ENCODE peak calls at places on chromosome 12, in five cellular contexts. One of them, this sample, is unnamed.

GRCh38 chr12:104143918-104144317 is 5.9 kb upstream of the NFYB start:
- DNase-seq in dorsolateral prefrontal cortex: no peak
- DNase-seq in fibroblast of lung: no peak
- DNase-seq in mammary epithelial cell: no peak
- DNase-seq in AG04450: no peak
- DNase-seq in this sample: no peak

GRCh38 chr12:32618115-32618514 is 61.0 kb upstream of the DNM1L start:
- DNase-seq in fibroblast of lung: no peak
- DNase-seq in AG04450: no peak
- DNase-seq in mammary epithelial cell: no peak
- DNase-seq in dorsolateral prefrontal cortex: no peak
- DNase-seq in this sample: no peak

GRCh38 chr12:119044094-119044493 is 62.8 kb downstream of the SRRM4 start:
- DNase-seq in mammary epithelial cell: no peak
- DNase-seq in AG04450: no peak
- DNase-seq in fibroblast of lung: no peak
- DNase-seq in dorsolateral prefrontal cortex: no peak
- DNase-seq in this sample: no peak

GRCh38 chr12:51307655-51308593 is 16.1 kb downstream of the BIN2 start:
- DNase-seq in AG04450: peak
- DNase-seq in fibroblast of lung: peak
- DNase-seq in dorsolateral prefrontal cortex: no peak
- DNase-seq in mammary epithelial cell: peak
- DNase-seq in this sample: peak

GRCh38 chr12:116244001-116244400 is 33.5 kb downstream of the MED13L start:
- DNase-seq in fibroblast of lung: peak
- DNase-seq in dorsolateral prefrontal cortex: no peak
- DNase-seq in mammary epithelial cell: peak
- DNase-seq in AG04450: peak
- DNase-seq in this sample: no peak

GRCh38 chr12:10395390-10395998 is 5.7 kb upstream of the KLRK1 start:
- DNase-seq in fibroblast of lung: peak
- DNase-seq in dorsolateral prefrontal cortex: no peak
- DNase-seq in AG04450: peak
- DNase-seq in mammary epithelial cell: peak
- DNase-seq in this sample: peak

GRCh38 chr12:52223411-52224039 is 9.5 kb upstream of the KRT7 start:
- DNase-seq in mammary epithelial cell: no peak
- DNase-seq in dorsolateral prefrontal cortex: no peak
- DNase-seq in fibroblast of lung: no peak
- DNase-seq in AG04450: no peak
- DNase-seq in this sample: no peak

GRCh38 chr12:113005759-113006158 is 27.4 kb downstream of the OAS2 start:
- DNase-seq in AG04450: no peak
- DNase-seq in mammary epithelial cell: no peak
- DNase-seq in dorsolateral prefrontal cortex: no peak
- DNase-seq in fibroblast of lung: no peak
- DNase-seq in this sample: no peak

GRCh38 chr12:10363922-10364838 is 25.7 kb downstream of the KLRK1 start:
- DNase-seq in dorsolateral prefrontal cortex: no peak
- DNase-seq in mammary epithelial cell: peak
- DNase-seq in fibroblast of lung: peak
- DNase-seq in AG04450: no peak
- DNase-seq in this sample: peak

GRCh38 chr12:41684997-41685396 is 459.7 kb downstream of the GXYLT1 start:
- DNase-seq in fibroblast of lung: no peak
- DNase-seq in mammary epithelial cell: no peak
- DNase-seq in dorsolateral prefrontal cortex: no peak
- DNase-seq in AG04450: no peak
- DNase-seq in this sample: no peak

GRCh38 chr12:42056130-42056529 is 88.5 kb downstream of the GXYLT1 start:
- DNase-seq in dorsolateral prefrontal cortex: no peak
- DNase-seq in AG04450: no peak
- DNase-seq in fibroblast of lung: no peak
- DNase-seq in mammary epithelial cell: no peak
- DNase-seq in this sample: no peak

GRCh38 chr12:53820503-53820902 is 68.7 kb upstream of the CISTR start:
- DNase-seq in dorsolateral prefrontal cortex: no peak
- DNase-seq in fibroblast of lung: peak
- DNase-seq in mammary epithelial cell: peak
- DNase-seq in AG04450: no peak
- DNase-seq in this sample: peak

GRCh38 chr12:14387472-14387871 is 22.0 kb downstream of the ATF7IP start:
- DNase-seq in dorsolateral prefrontal cortex: no peak
- DNase-seq in mammary epithelial cell: no peak
- DNase-seq in fibroblast of lung: no peak
- DNase-seq in AG04450: no peak
- DNase-seq in this sample: no peak

GRCh38 chr12:85299058-85299457 is 19.0 kb downstream of the ALX1 start:
- DNase-seq in mammary epithelial cell: no peak
- DNase-seq in dorsolateral prefrontal cortex: no peak
- DNase-seq in AG04450: no peak
- DNase-seq in fibroblast of lung: no peak
- DNase-seq in this sample: no peak

GRCh38 chr12:54051081-54051912 is 2.3 kb upstream of the HOXC4 start:
- DNase-seq in dorsolateral prefrontal cortex: no peak
- DNase-seq in mammary epithelial cell: peak
- DNase-seq in AG04450: no peak
- DNase-seq in fibroblast of lung: no peak
- DNase-seq in this sample: no peak

GRCh38 chr12:52633383-52633782 is 15.0 kb upstream of the KRT73 start:
- DNase-seq in dorsolateral prefrontal cortex: no peak
- DNase-seq in fibroblast of lung: no peak
- DNase-seq in AG04450: no peak
- DNase-seq in mammary epithelial cell: no peak
- DNase-seq in this sample: no peak

GRCh38 chr12:68111995-68112394 is 47.5 kb downstream of the IFNG start:
- DNase-seq in fibroblast of lung: peak
- DNase-seq in dorsolateral prefrontal cortex: no peak
- DNase-seq in mammary epithelial cell: no peak
- DNase-seq in AG04450: no peak
- DNase-seq in this sample: no peak

GRCh38 chr12:119202121-119202527 is 23.4 kb downstream of the HSPB8 start:
- DNase-seq in dorsolateral prefrontal cortex: no peak
- DNase-seq in AG04450: no peak
- DNase-seq in fibroblast of lung: no peak
- DNase-seq in mammary epithelial cell: no peak
- DNase-seq in this sample: no peak

GRCh38 chr12:90630006-90630405 is 325.0 kb downstream of the CCER1 start:
- DNase-seq in fibroblast of lung: no peak
- DNase-seq in AG04450: no peak
- DNase-seq in mammary epithelial cell: no peak
- DNase-seq in dorsolateral prefrontal cortex: no peak
- DNase-seq in this sample: no peak

GRCh38 chr12:45409966-45410365 is 194.1 kb downstream of the ANO6 start:
- DNase-seq in AG04450: peak
- DNase-seq in fibroblast of lung: peak
- DNase-seq in mammary epithelial cell: peak
- DNase-seq in dorsolateral prefrontal cortex: no peak
- DNase-seq in this sample: no peak
- H3K27ac ChIP-seq in AG04450: peak
- H3K27ac ChIP-seq in fibroblast of lung: peak
- H3K27ac ChIP-seq in mammary epithelial cell: peak
- H3K27ac ChIP-seq in dorsolateral prefrontal cortex: no peak
- H3K27ac ChIP-seq in this sample: peak

DNA sequence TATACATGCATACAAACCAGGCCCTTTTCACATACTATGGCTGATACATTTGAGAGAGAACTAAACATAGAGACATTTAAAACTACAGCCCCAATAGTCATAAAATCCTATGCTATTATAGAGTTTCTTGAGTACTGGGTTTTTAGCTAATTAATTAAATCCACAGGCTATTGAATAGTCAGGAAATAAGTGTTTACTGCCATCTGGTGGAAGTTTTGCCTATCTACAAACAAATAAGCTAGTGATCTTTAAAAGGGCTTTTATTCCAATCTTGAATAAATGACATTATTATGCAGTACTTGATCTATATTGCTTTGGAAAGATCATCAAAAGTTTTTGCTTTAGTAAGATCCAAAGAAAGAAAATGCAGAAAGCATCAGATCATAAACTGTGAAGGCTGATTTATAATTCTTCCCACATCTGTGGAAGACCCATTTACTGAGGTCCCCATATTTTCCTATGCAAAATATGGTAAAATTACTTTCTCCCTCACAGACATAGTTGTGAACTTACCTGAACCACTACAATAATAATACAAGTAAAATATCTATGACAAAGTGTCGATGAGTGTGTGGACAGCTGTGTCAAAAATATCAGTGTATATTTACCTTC is 131.3 kb downstream of the ITPR2 start:
- DNase-seq in dorsolateral prefrontal cortex: no peak
- DNase-seq in AG04450: no peak
- DNase-seq in fibroblast of lung: peak
- DNase-seq in mammary epithelial cell: peak
- DNase-seq in this sample: peak
- TF ChIP-seq CTCF in dorsolateral prefrontal cortex: peak
- TF ChIP-seq CTCF in AG04450: peak
- TF ChIP-seq CTCF in fibroblast of lung: peak
- TF ChIP-seq CTCF in mammary epithelial cell: peak
- TF ChIP-seq CTCF in this sample: peak

GRCh38 chr12:19191563-19191962 is 62.0 kb downstream of the PLEKHA5 start:
- DNase-seq in dorsolateral prefrontal cortex: no peak
- DNase-seq in mammary epithelial cell: no peak
- DNase-seq in fibroblast of lung: peak
- DNase-seq in AG04450: no peak
- DNase-seq in this sample: no peak
- H3K27ac ChIP-seq in dorsolateral prefrontal cortex: peak
- H3K27ac ChIP-seq in mammary epithelial cell: no peak
- H3K27ac ChIP-seq in fibroblast of lung: no peak
- H3K27ac ChIP-seq in AG04450: no peak
- H3K27ac ChIP-seq in this sample: no peak

DNA sequence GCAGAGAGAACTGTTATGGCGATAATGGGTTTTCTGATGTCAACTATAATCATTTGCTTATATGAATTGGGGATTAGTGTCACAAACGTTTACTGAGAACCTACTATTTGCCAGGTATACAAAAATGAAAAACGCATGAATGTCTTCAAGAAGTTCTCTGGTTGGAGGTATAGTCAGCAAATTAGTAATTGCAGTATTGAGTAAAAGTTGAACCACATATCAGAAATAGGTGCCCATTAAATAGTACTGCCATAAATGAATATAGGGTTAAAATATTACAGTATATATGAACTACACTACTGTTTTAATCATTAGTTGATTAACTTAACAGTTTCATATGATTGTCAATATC is 60.0 kb downstream of the PTPRB start:
- DNase-seq in dorsolateral prefrontal cortex: no peak
- DNase-seq in AG04450: no peak
- DNase-seq in mammary epithelial cell: no peak
- DNase-seq in fibroblast of lung: no peak
- DNase-seq in this sample: no peak
- TF ChIP-seq CTCF in dorsolateral prefrontal cortex: no peak
- TF ChIP-seq CTCF in AG04450: no peak
- TF ChIP-seq CTCF in mammary epithelial cell: no peak
- TF ChIP-seq CTCF in fibroblast of lung: no peak
- TF ChIP-seq CTCF in this sample: peak

DNA sequence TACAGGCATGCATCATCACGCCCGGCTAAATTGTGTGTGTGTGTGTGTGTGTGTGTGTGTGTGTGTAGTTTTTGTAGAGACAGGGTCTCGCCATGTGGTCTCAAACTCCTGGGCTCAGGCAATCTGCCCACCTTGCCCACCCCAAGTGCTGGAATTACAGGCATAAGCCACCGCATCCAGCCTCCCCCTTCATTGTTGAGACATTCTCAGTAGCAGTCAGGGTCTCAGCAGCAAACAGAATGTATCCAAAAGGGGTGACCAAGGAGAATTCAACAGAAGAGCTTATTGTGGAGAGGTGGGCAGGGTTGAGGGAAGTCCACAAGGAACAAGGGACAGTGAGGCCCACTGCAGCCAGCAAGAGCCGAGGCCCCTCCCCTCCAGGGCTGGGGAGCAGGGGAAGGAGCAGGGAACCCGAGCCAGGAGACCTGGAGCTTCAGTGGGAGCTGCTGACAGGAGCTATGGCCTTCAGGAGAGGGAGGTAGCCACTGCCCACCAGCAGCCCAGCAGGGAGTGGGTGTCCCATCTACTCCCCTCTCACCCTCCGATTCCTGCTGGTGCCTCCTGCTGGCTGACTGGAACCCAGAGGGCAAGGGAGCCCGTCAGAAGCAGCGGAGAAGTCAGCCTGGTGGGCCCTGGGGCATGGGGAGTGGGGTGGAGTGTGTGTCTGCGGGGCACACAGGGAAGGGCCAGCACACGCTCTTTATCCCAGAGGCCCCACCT is 37.1 kb upstream of the PLEKHG6 start:
- DNase-seq in fibroblast of lung: no peak
- DNase-seq in mammary epithelial cell: no peak
- DNase-seq in AG04450: no peak
- DNase-seq in dorsolateral prefrontal cortex: no peak
- DNase-seq in this sample: no peak
- H3K27ac ChIP-seq in fibroblast of lung: no peak
- H3K27ac ChIP-seq in mammary epithelial cell: peak
- H3K27ac ChIP-seq in AG04450: no peak
- H3K27ac ChIP-seq in dorsolateral prefrontal cortex: no peak
- H3K27ac ChIP-seq in this sample: peak

DNA sequence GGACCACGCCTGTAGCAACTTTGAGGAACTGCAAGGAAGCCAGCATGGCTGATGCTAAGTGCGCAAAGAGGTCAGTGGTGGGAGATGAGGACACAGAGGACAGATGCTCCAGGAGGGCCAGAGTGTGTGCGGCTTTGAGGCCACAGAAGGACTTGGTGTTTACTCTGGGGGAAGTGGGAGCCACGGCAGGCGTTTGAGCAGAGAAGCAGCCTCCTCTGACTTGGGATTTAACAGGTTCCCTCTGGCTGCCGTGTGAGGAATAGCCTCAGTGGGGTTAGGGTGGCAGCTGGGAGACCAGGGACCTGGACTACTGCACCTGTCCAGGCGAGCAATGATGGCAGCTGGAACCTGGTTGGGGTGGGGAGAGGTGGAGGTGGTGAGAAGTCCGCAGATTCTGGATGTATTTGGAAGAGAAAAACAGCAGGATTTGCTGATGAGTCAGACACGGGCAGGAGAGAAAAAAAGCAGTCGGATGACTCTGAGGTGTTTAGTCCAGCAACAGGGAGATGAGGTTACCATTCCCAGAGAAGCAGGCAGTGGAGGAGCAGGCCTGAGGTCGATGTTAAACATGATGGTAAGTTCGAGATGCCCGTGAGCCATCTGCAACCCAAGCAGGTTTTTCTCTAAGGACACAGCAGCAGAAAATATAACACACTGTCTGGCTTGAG is 143.5 kb downstream of the SCARB1 start:
- DNase-seq in mammary epithelial cell: peak
- DNase-seq in fibroblast of lung: peak
- DNase-seq in dorsolateral prefrontal cortex: no peak
- DNase-seq in AG04450: no peak
- DNase-seq in this sample: peak
- TF ChIP-seq CTCF in mammary epithelial cell: peak
- TF ChIP-seq CTCF in fibroblast of lung: no peak
- TF ChIP-seq CTCF in dorsolateral prefrontal cortex: peak
- TF ChIP-seq CTCF in AG04450: peak
- TF ChIP-seq CTCF in this sample: peak